ENCODE peak calls at places on chromosomes 16 and 17, in five cellular contexts. Q, K, S, C and P are unnamed samples.

GRCh38 chr16:19502395-19503131 is 19.3 kb downstream of the GDE1 start:
- DNase-seq in Q (peak; percentile 86), K (peak; percentile 69), S (peak; percentile 52), C (peak; percentile 75), P (no peak)

GRCh38 chr17:81483085-81483861 is 29.3 kb downstream of the ACTG1 start:
- DNase-seq in Q (peak; percentile 49), K (peak; percentile 80), S (no peak), C (no peak), P (no peak)

GRCh38 chr17:4514206-4514605 is 15.5 kb downstream of the SPNS2 start:
- DNase-seq in Q (no peak), K (no peak), S (no peak), C (peak; percentile 73), P (no peak)

GRCh38 chr17:81325974-81326358 is 30.9 kb upstream of the SLC38A10 start:
- DNase-seq in Q (no peak), K (no peak), S (no peak), C (no peak), P (no peak)

GRCh38 chr17:50423553-50424159 is 2.4 kb upstream of the ACSF2 start:
- DNase-seq in Q (peak; percentile 94), K (peak; percentile 39), S (no peak), C (no peak), P (peak; percentile 72)

GRCh38 chr16:85431431-85432124 is 181.5 kb upstream of the GSE1 start:
- DNase-seq in Q (no peak), K (no peak), S (no peak), C (no peak), P (no peak)

GRCh38 chr16:70481929-70482536 is 27.6 kb downstream of the FCSK start:
- DNase-seq in Q (no peak), K (no peak), S (no peak), C (no peak), P (no peak)

GRCh38 chr16:78230832-78231231 is 131.4 kb downstream of the WWOX start:
- DNase-seq in Q (peak; percentile 1), K (no peak), S (no peak), C (no peak), P (no peak)

GRCh38 chr17:17126131-17127110 is 79.7 kb downstream of the PLD6 start:
- DNase-seq in Q (no peak), K (no peak), S (no peak), C (no peak), P (no peak)

GRCh38 chr17:80393491-80393890 is 21.5 kb upstream of the ENDOV start:
- DNase-seq in Q (no peak), K (no peak), S (no peak), C (no peak), P (no peak)

GRCh38 chr16:1057252-1057932 is 15.2 kb upstream of the SSTR5 start:
- DNase-seq in Q (peak; percentile 27), K (no peak), S (no peak), C (no peak), P (no peak)
- H3K4me3 ChIP-seq in Q (no peak overlapping the region), K (no peak overlapping the region), S (no peak overlapping the region), C (no peak overlapping the region), P (no peak overlapping the region)

GRCh38 chr17:76104896-76105231 is 1.3 kb upstream of the EXOC7 start:
- DNase-seq in Q (no peak), K (no peak), S (no peak), C (no peak), P (no peak)

GRCh38 chr17:76103274-76104139 is at the start of gene EXOC7:
- DNase-seq in Q (peak; percentile 92), K (peak; percentile 95), S (peak; percentile 91), C (peak; percentile 91), P (peak; percentile 51)

GRCh38 chr17:76102944-76103273 is 678 bp downstream of the EXOC7 start:
- DNase-seq in Q (no peak), K (no peak), S (no peak), C (no peak), P (no peak)

GRCh38 chr17:76104140-76104895 is 731 bp upstream of the EXOC7 start:
- DNase-seq in Q (no peak), K (no peak), S (no peak), C (no peak), P (no peak)

DNA sequence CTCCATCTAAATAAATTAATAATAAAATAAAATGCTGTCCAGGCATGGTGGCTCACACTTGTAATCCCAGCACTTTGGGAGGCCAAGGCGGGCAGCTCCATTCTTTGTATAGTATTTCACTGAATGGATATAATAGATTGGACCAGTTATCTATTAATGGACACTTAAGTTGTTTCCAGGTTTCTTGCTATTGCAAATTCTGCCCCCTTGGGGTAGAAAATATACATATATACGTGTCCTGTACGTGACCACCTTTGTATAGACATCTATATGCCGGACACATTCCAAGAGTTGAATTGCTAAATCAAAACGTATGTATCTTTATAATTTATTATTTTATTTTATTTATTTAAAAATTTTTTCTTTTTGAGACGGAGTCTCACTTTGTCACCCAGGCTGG is 3.9 kb upstream of the EXOC7 start:
- DNase-seq in Q (peak; percentile 23), K (no peak), S (no peak), C (no peak), P (no peak)
- TF ChIP-seq CTCF in Q (peak; percentile 16), K (no peak), S (no peak), C (no peak), P (peak; percentile 30)

DNA sequence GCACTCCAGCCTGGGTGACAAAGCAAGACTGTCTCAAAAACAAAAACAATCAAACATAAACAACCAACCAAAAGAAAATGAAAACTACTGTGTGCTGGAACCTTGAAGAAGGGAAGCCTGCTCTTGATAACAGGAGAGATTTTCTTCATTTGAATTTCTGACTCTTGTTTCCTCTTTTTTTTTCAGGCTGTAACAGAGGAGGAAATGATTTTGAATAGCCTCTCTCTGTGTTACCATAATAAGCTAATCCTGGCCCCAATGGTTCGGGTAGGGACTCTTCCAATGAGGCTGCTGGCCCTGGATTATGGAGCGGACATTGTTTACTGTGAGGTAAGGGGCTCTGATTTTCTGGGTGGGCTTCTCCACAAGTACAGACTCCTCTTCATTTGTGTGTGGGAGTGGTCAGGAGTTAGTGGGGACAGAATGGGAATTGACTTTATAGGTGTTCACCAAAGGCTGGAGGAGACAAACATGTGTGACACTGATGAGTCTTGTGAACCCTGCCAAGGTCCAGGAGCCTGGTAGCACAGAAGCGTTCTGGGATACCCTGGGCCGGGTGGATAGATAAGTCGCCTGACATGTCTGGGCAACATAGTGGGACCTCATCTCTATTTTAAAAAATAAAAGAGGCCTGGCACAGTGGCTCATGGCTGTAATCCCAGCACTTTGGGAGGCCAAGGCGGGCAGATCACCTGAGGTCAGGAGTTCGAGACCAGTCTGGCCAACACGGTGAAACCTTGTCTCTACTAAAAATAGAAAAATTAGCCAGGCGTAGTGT is 14.9 kb downstream of the DUS2 start:
- DNase-seq in Q (no peak), K (no peak), S (no peak), C (no peak), P (no peak)
- H3K4me3 ChIP-seq in Q (no peak overlapping the region), K (no peak overlapping the region), S (no peak overlapping the region), C (no peak overlapping the region), P (no peak overlapping the region)

GRCh38 chr16:17556276-17557052 is 85.7 kb upstream of the XYLT1 start:
- DNase-seq in Q (peak; percentile 3), K (no peak), S (no peak), C (no peak), P (no peak)
- TF ChIP-seq CTCF in Q (peak; percentile 51), K (peak; percentile 14), S (peak; percentile 23), C (peak; percentile 28), P (peak; percentile 60)